ENCODE peak calls at places on chromosomes 2 and 18, in seven cellular contexts. One of them, this sample, is unnamed.

GRCh38 chr2:29223851-29224692 is 108.9 kb downstream of the CLIP4 start:
- DNase-seq in uterus: peak; percentile 20
- DNase-seq in foreskin fibroblast: peak; percentile 64
- DNase-seq in OCI-LY7: no peak
- DNase-seq in endothelial cell: no peak
- DNase-seq in cardiac fibroblast: peak; percentile 69
- DNase-seq in RWPE1: peak; percentile 65
- DNase-seq in this sample: peak; percentile 1

GRCh38 chr18:73520229-73520628 is 627.4 kb downstream of the FBXO15 start:
- DNase-seq in RWPE1: no peak
- DNase-seq in cardiac fibroblast: no peak
- DNase-seq in foreskin fibroblast: peak; percentile 17
- DNase-seq in uterus: no peak
- DNase-seq in OCI-LY7: no peak
- DNase-seq in endothelial cell: peak; percentile 38
- DNase-seq in this sample: no peak

GRCh38 chr2:107276034-107276433 is 390.1 kb upstream of the ST6GAL2 start:
- DNase-seq in uterus: no peak
- DNase-seq in foreskin fibroblast: no peak
- DNase-seq in RWPE1: no peak
- DNase-seq in endothelial cell: no peak
- DNase-seq in cardiac fibroblast: no peak
- DNase-seq in OCI-LY7: no peak
- DNase-seq in this sample: no peak

GRCh38 chr2:39642054-39642742 is 23.5 kb upstream of the TMEM178A start:
- DNase-seq in endothelial cell: no peak
- DNase-seq in foreskin fibroblast: peak; percentile 93
- DNase-seq in cardiac fibroblast: peak; percentile 80
- DNase-seq in RWPE1: peak; percentile 79
- DNase-seq in uterus: no peak
- DNase-seq in OCI-LY7: no peak
- DNase-seq in this sample: no peak

GRCh38 chr2:68292108-68292710 is 27.5 kb downstream of the CNRIP1 start:
- DNase-seq in foreskin fibroblast: peak; percentile 36
- DNase-seq in cardiac fibroblast: peak; percentile 48
- DNase-seq in RWPE1: peak; percentile 48
- DNase-seq in endothelial cell: no peak
- DNase-seq in uterus: no peak
- DNase-seq in OCI-LY7: peak; percentile 77
- DNase-seq in this sample: no peak

GRCh38 chr18:79493801-79494211 is 98.1 kb downstream of the NFATC1 start:
- DNase-seq in cardiac fibroblast: no peak
- DNase-seq in endothelial cell: no peak
- DNase-seq in RWPE1: no peak
- DNase-seq in foreskin fibroblast: no peak
- DNase-seq in OCI-LY7: no peak
- DNase-seq in uterus: no peak
- DNase-seq in this sample: no peak

GRCh38 chr2:145958611-145959010 is 1438.7 kb upstream of the ZEB2 start:
- DNase-seq in RWPE1: no peak
- DNase-seq in foreskin fibroblast: no peak
- DNase-seq in uterus: no peak
- DNase-seq in cardiac fibroblast: peak; percentile 6
- DNase-seq in OCI-LY7: no peak
- DNase-seq in endothelial cell: no peak
- DNase-seq in this sample: no peak

GRCh38 chr2:104448661-104449410 is 405.1 kb upstream of the POU3F3 start:
- DNase-seq in OCI-LY7: no peak
- DNase-seq in endothelial cell: no peak
- DNase-seq in foreskin fibroblast: no peak
- DNase-seq in RWPE1: no peak
- DNase-seq in cardiac fibroblast: no peak
- DNase-seq in uterus: no peak
- DNase-seq in this sample: no peak

GRCh38 chr2:164831180-164831579 is 10.4 kb downstream of the COBLL1 start:
- DNase-seq in OCI-LY7: no peak
- DNase-seq in uterus: no peak
- DNase-seq in cardiac fibroblast: no peak
- DNase-seq in endothelial cell: no peak
- DNase-seq in foreskin fibroblast: no peak
- DNase-seq in RWPE1: no peak
- DNase-seq in this sample: no peak

GRCh38 chr2:120758181-120759048 is 22.7 kb downstream of the GLI2 start:
- DNase-seq in foreskin fibroblast: peak; percentile 68
- DNase-seq in endothelial cell: no peak
- DNase-seq in cardiac fibroblast: peak; percentile 97
- DNase-seq in OCI-LY7: no peak
- DNase-seq in uterus: peak; percentile 89
- DNase-seq in RWPE1: no peak
- DNase-seq in this sample: no peak

GRCh38 chr2:190119257-190119656 is 56.7 kb upstream of the MSTN start:
- DNase-seq in foreskin fibroblast: no peak
- DNase-seq in endothelial cell: peak; percentile 14
- DNase-seq in cardiac fibroblast: peak; percentile 22
- DNase-seq in OCI-LY7: no peak
- DNase-seq in RWPE1: no peak
- DNase-seq in uterus: peak; percentile 25
- DNase-seq in this sample: no peak

GRCh38 chr2:46976556-46976955 is 61.0 kb upstream of the MCFD2 start:
- DNase-seq in RWPE1: no peak
- DNase-seq in foreskin fibroblast: no peak
- DNase-seq in uterus: no peak
- DNase-seq in endothelial cell: no peak
- DNase-seq in OCI-LY7: no peak
- DNase-seq in cardiac fibroblast: no peak
- DNase-seq in this sample: no peak

GRCh38 chr2:136134126-136134525 is 16.2 kb upstream of the CXCR4 start:
- DNase-seq in endothelial cell: no peak
- DNase-seq in cardiac fibroblast: no peak
- DNase-seq in RWPE1: no peak
- DNase-seq in uterus: no peak
- DNase-seq in OCI-LY7: peak; percentile 67
- DNase-seq in foreskin fibroblast: no peak
- DNase-seq in this sample: no peak

GRCh38 chr18:77111449-77112160 is 21.0 kb downstream of the MBP start:
- DNase-seq in uterus: peak; percentile 19
- DNase-seq in endothelial cell: no peak
- DNase-seq in cardiac fibroblast: no peak
- DNase-seq in foreskin fibroblast: no peak
- DNase-seq in OCI-LY7: no peak
- DNase-seq in RWPE1: peak; percentile 27
- DNase-seq in this sample: no peak

GRCh38 chr18:55236150-55236931 is 277.1 kb upstream of the CCDC68 start:
- DNase-seq in endothelial cell: no peak
- DNase-seq in uterus: no peak
- DNase-seq in cardiac fibroblast: peak; percentile 68
- DNase-seq in OCI-LY7: no peak
- DNase-seq in RWPE1: no peak
- DNase-seq in foreskin fibroblast: peak; percentile 80
- DNase-seq in this sample: no peak

GRCh38 chr2:73995810-73996209 is 11.1 kb downstream of the TET3 start:
- DNase-seq in foreskin fibroblast: no peak
- DNase-seq in uterus: no peak
- DNase-seq in OCI-LY7: no peak
- DNase-seq in cardiac fibroblast: no peak
- DNase-seq in RWPE1: no peak
- DNase-seq in endothelial cell: no peak
- DNase-seq in this sample: no peak

GRCh38 chr2:139585133-139585532 is 804.9 kb upstream of the NXPH2 start:
- DNase-seq in RWPE1: no peak
- DNase-seq in cardiac fibroblast: no peak
- DNase-seq in uterus: no peak
- DNase-seq in endothelial cell: no peak
- DNase-seq in foreskin fibroblast: no peak
- DNase-seq in OCI-LY7: no peak
- DNase-seq in this sample: no peak

GRCh38 chr2:212427031-212427430 is 111.6 kb downstream of the ERBB4 start:
- DNase-seq in foreskin fibroblast: no peak
- DNase-seq in uterus: no peak
- DNase-seq in cardiac fibroblast: no peak
- DNase-seq in OCI-LY7: no peak
- DNase-seq in endothelial cell: no peak
- DNase-seq in RWPE1: no peak
- DNase-seq in this sample: no peak

GRCh38 chr2:58709274-58709673 is 468.1 kb upstream of the FANCL start:
- DNase-seq in endothelial cell: no peak
- DNase-seq in RWPE1: no peak
- DNase-seq in foreskin fibroblast: no peak
- DNase-seq in uterus: no peak
- DNase-seq in OCI-LY7: no peak
- DNase-seq in cardiac fibroblast: no peak
- DNase-seq in this sample: no peak

GRCh38 chr2:45822272-45822630 is 170.8 kb downstream of the PRKCE start:
- DNase-seq in foreskin fibroblast: no peak
- DNase-seq in cardiac fibroblast: no peak
- DNase-seq in OCI-LY7: no peak
- DNase-seq in endothelial cell: no peak
- DNase-seq in uterus: no peak
- DNase-seq in RWPE1: no peak
- DNase-seq in this sample: no peak

DNA sequence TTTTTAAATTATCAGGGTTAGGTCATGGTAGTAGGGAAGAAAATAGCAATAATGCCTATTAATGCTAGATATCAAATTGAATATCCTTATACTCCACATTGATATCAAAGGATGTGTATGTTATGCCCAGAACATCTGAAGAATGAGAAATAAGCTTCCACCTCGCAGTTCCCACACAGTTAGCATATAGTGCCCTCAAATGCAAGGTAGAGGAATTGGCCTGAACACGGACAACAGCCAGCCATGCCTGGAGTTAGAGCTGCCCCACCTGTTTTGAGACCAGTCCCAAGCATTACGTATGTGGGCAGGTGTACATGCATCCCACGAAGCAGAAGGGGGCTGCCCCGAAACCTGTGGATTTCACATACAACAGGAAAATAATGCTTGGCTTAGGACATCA is 79.6 kb downstream of the SUMO1 start:
- DNase-seq in uterus: no peak
- DNase-seq in endothelial cell: no peak
- DNase-seq in cardiac fibroblast: peak; percentile 57
- DNase-seq in OCI-LY7: no peak
- DNase-seq in RWPE1: no peak
- DNase-seq in foreskin fibroblast: peak; percentile 71
- DNase-seq in this sample: no peak
- TF ChIP-seq CTCF in uterus: no peak
- TF ChIP-seq CTCF in endothelial cell: no peak
- TF ChIP-seq CTCF in cardiac fibroblast: peak; percentile 9
- TF ChIP-seq CTCF in OCI-LY7: peak; percentile 21
- TF ChIP-seq CTCF in RWPE1: no peak
- TF ChIP-seq CTCF in foreskin fibroblast: peak; percentile 42
- TF ChIP-seq CTCF in this sample: no peak

GRCh38 chr2:117536139-117536538 is 278.4 kb upstream of the DDX18 start:
- DNase-seq in RWPE1: peak; percentile 7
- DNase-seq in foreskin fibroblast: no peak
- DNase-seq in OCI-LY7: peak; percentile 3
- DNase-seq in cardiac fibroblast: no peak
- DNase-seq in endothelial cell: peak; percentile 29
- DNase-seq in uterus: no peak
- DNase-seq in this sample: no peak
- TF ChIP-seq CTCF in RWPE1: no peak
- TF ChIP-seq CTCF in foreskin fibroblast: no peak
- TF ChIP-seq CTCF in OCI-LY7: peak; percentile 65
- TF ChIP-seq CTCF in cardiac fibroblast: no peak
- TF ChIP-seq CTCF in endothelial cell: peak; percentile 43
- TF ChIP-seq CTCF in uterus: no peak
- TF ChIP-seq CTCF in this sample: no peak

DNA sequence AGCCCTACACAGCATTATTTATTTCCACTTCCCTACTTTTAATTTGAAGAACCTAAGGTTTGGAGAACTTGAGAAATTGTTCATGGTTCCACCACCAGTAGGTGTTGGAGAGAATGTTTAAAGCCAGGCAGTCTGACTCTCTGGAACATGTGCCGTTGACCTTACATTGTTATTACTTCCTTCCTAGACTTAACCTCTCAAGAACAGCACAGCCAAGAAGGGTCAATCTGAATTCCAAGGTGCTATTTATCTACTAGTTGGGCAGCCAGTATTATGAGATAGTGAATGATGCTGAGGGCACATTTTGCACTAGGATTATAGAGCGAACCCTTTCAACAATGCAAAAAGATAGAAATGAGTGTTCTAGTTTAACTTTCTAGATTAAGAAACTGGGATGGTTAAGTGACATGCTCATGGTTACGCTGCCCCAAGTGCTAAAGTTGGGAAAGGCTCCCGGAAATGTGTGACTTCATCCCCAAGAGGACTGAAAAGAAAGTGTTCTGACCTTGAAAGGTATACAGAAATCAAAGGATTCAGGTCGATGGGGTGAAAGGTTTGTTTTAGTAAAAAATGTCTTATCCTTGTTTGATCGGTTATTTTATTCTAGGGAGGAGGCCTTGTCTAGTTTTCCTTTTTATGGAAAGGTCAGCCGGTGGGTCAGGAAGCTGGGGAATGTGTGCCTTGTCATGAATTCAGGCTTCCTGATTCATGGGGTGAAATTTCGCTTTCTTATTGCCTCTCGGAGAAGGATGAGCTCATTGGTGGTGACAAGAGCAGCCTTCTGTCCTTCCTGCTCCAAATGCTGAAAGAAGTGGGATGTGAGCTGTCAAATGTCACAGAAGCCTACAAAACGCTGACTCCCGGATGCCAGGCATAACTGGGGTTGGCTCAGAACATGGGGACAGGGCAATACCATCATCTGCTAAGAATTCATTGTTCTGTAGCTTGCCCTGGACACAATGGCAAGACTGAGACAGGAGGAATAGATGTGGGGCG is 55.5 kb upstream of the FAM136A start:
- DNase-seq in endothelial cell: no peak
- DNase-seq in OCI-LY7: no peak
- DNase-seq in cardiac fibroblast: peak; percentile 16
- DNase-seq in uterus: no peak
- DNase-seq in RWPE1: no peak
- DNase-seq in foreskin fibroblast: peak; percentile 16
- DNase-seq in this sample: no peak
- TF ChIP-seq CTCF in endothelial cell: no peak
- TF ChIP-seq CTCF in OCI-LY7: no peak
- TF ChIP-seq CTCF in cardiac fibroblast: no peak
- TF ChIP-seq CTCF in uterus: no peak
- TF ChIP-seq CTCF in RWPE1: no peak
- TF ChIP-seq CTCF in foreskin fibroblast: no peak
- TF ChIP-seq CTCF in this sample: no peak

GRCh38 chr2:8303322-8303832 is 378.5 kb upstream of the ID2 start:
- DNase-seq in foreskin fibroblast: no peak
- DNase-seq in uterus: peak; percentile 49
- DNase-seq in RWPE1: no peak
- DNase-seq in OCI-LY7: peak; percentile 96
- DNase-seq in cardiac fibroblast: no peak
- DNase-seq in endothelial cell: no peak
- DNase-seq in this sample: peak; percentile 39
- TF ChIP-seq CTCF in foreskin fibroblast: no peak
- TF ChIP-seq CTCF in uterus: no peak
- TF ChIP-seq CTCF in RWPE1: no peak
- TF ChIP-seq CTCF in OCI-LY7: peak; percentile 70
- TF ChIP-seq CTCF in cardiac fibroblast: no peak
- TF ChIP-seq CTCF in endothelial cell: no peak
- TF ChIP-seq CTCF in this sample: no peak

DNA sequence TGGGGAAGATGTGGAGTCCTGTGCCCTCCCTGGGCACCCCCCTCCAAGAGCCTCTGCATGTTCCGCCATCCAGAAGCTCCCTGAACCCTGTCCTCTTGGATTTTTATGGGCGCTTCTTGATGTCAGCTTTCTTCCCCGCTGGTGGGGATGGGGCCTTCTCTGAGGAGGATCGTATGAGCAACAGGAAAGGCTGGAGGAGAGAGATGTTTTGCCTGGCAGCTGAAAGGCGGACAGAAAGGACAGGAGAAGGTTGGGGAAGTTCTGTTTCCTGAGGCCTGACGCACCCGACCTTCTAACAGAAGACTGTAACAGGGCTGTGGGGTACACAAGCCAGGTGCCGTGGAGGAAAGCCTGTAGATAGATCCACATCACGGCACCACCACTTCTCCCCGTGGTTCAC is 238.8 kb downstream of the LDLRAD4 start:
- DNase-seq in RWPE1: no peak
- DNase-seq in endothelial cell: no peak
- DNase-seq in OCI-LY7: no peak
- DNase-seq in uterus: no peak
- DNase-seq in foreskin fibroblast: no peak
- DNase-seq in cardiac fibroblast: no peak
- DNase-seq in this sample: no peak
- TF ChIP-seq CTCF in RWPE1: no peak
- TF ChIP-seq CTCF in endothelial cell: no peak
- TF ChIP-seq CTCF in OCI-LY7: no peak
- TF ChIP-seq CTCF in uterus: no peak
- TF ChIP-seq CTCF in foreskin fibroblast: no peak
- TF ChIP-seq CTCF in cardiac fibroblast: no peak
- TF ChIP-seq CTCF in this sample: no peak

This sample was measured in activated B cell treated with CpG ODN at 0.5 μM for 24 hours.